ENCODE peak calls at places on chromosome 18, in seven cellular contexts. N, Z, Q, R, M, K and J are unnamed samples.

GRCh38 chr18:27605107-27605834 is 420.2 kb upstream of the CHST9 start:
- DNase-seq in N (peak; percentile 7), Z (no peak), Q (peak; percentile 68), R (peak; percentile 61), M (peak; percentile 59), K (peak; percentile 75), J (peak; percentile 20)

GRCh38 chr18:41543815-41544214 is 411.2 kb upstream of the PIK3C3 start:
- DNase-seq in N (no peak), Z (no peak), Q (no peak), R (no peak), M (no peak), K (no peak), J (no peak)

GRCh38 chr18:71831039-71831438 is 713.1 kb downstream of the CBLN2 start:
- DNase-seq in N (no peak), Z (no peak), Q (peak; percentile 25), R (no peak), M (no peak), K (no peak), J (no peak)

GRCh38 chr18:34837769-34838194 is 127.7 kb downstream of the DTNA start:
- DNase-seq in N (no peak), Z (no peak), Q (peak; percentile 60), R (no peak), M (no peak), K (no peak), J (no peak)

GRCh38 chr18:55934801-55935200 is 346.8 kb upstream of the TCF4 start:
- DNase-seq in N (no peak), Z (no peak), Q (no peak), R (no peak), M (no peak), K (no peak), J (no peak)

GRCh38 chr18:23108496-23108895 is 26.8 kb upstream of the CABLES1 start:
- DNase-seq in N (no peak), Z (no peak), Q (no peak), R (no peak), M (no peak), K (no peak), J (no peak)

GRCh38 chr18:57998461-57998860 is 45.6 kb upstream of the NEDD4L start:
- DNase-seq in N (no peak), Z (no peak), Q (no peak), R (no peak), M (no peak), K (no peak), J (no peak)

GRCh38 chr18:37309059-37309458 is 256.5 kb downstream of the CELF4 start:
- DNase-seq in N (no peak), Z (no peak), Q (no peak), R (peak; percentile 55), M (no peak), K (peak; percentile 48), J (no peak)

GRCh38 chr18:69222089-69222488 is 178.6 kb upstream of the DOK6 start:
- DNase-seq in N (no peak), Z (no peak), Q (no peak), R (no peak), M (no peak), K (no peak), J (no peak)

GRCh38 chr18:37779220-37779619 is 213.6 kb upstream of the CELF4 start:
- DNase-seq in N (no peak), Z (no peak), Q (no peak), R (no peak), M (no peak), K (no peak), J (no peak)

GRCh38 chr18:51447943-51448342 is 250.5 kb upstream of the MEX3C start:
- DNase-seq in N (no peak), Z (no peak), Q (no peak), R (no peak), M (no peak), K (no peak), J (no peak)
- H3K27ac ChIP-seq in N (no peak overlapping the region), Z (no peak overlapping the region), Q (no peak overlapping the region), R (no peak overlapping the region), M (no peak overlapping the region), K (no peak overlapping the region), J (no peak overlapping the region)

GRCh38 chr18:24786027-24786426 is 325.6 kb downstream of the HRH4 start:
- DNase-seq in N (no peak), Z (no peak), Q (no peak), R (no peak), M (no peak), K (no peak), J (no peak)
- H3K27ac ChIP-seq in N (no peak overlapping the region), Z (no peak overlapping the region), Q (no peak overlapping the region), R (no peak overlapping the region), M (no peak overlapping the region), K (no peak overlapping the region), J (no peak overlapping the region)

DNA sequence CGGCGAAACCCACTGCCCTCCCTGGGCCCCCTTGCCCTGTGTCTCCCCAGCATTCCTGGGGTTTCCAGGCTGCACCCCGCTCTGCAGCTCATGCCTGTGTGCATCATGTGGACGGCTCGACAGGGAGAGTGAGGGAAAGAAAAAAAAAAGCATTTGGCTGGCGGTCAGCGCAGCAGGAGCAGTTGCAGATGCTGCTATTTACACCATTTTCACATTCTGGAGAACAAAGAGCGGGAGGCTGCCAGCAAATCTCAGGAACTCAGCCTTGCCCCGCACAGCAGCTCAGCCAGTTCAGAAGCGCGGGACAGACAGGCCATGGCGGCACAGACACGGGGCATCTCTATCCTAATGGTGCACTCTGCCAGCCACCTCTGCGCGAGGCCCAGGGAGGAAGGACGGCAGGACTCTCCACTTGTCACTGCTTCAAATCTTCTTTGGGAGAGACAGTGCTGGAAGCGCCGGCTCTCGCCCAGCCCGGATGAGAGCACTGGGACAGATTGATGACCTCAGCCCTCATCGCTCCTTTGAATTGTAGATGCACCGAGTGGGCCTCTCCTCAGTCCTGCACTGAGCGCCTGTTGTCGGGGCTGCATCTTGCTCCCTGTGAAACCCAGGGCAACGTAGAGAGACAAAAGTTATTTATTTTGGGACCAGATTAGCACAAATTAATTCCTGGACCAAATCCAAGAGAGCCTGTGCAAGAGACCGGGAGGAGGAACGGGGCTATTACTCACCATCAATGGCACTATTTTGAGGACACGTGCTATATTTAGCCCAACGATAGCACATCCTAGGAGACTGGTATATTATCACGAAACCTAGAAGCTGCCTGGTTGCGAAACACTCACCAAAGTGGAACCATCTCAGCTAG is 211.3 kb upstream of the SMIM21 start:
- DNase-seq in N (no peak), Z (no peak), Q (peak; percentile 70), R (no peak), M (no peak), K (no peak), J (peak; percentile 25)
- H3K27ac ChIP-seq in N (no peak overlapping the region), Z (no peak overlapping the region), Q (peak overlapping the region; percentile 34), R (no peak overlapping the region), M (no peak overlapping the region), K (no peak overlapping the region), J (peak overlapping the region; percentile 50)

GRCh38 chr18:13381331-13381730 is 162.8 kb downstream of the LDLRAD4 start:
- DNase-seq in N (no peak), Z (no peak), Q (no peak), R (no peak), M (no peak), K (no peak), J (no peak)

GRCh38 chr18:13380671-13381070 is 162.1 kb downstream of the LDLRAD4 start:
- DNase-seq in N (no peak), Z (no peak), Q (no peak), R (no peak), M (no peak), K (no peak), J (no peak)

GRCh38 chr18:13379062-13379800 is 160.7 kb downstream of the LDLRAD4 start:
- DNase-seq in N (no peak), Z (no peak), Q (no peak), R (no peak), M (no peak), K (peak; percentile 37), J (no peak)

GRCh38 chr18:13378150-13378549 is 159.6 kb downstream of the LDLRAD4 start:
- DNase-seq in N (no peak), Z (no peak), Q (no peak), R (no peak), M (no peak), K (no peak), J (no peak)

GRCh38 chr18:13379930-13380665 is 161.5 kb downstream of the LDLRAD4 start:
- DNase-seq in N (no peak), Z (no peak), Q (no peak), R (no peak), M (no peak), K (no peak), J (no peak)
- H3K27ac ChIP-seq in N (no peak overlapping the region), Z (peak overlapping the region; percentile 95), Q (no peak overlapping the region), R (no peak overlapping the region), M (no peak overlapping the region), K (no peak overlapping the region), J (peak overlapping the region; percentile 84)